ENCODE peak calls at places on chromosome 18, in four cellular contexts. A, X, O and B are unnamed samples.
A peak's percentile ranks its signal among the peaks of the same experiment; 100 is the strongest.

GRCh38 chr18:5155180-5155906 is 41.7 kb downstream of the AKAIN1 start:
- DNase-seq in A (no peak), X (no peak), O (no peak), B (no peak)

GRCh38 chr18:31942301-31942998 is 478 bp downstream of the TRAPPC8 start:
- DNase-seq in A (peak; percentile 50), X (peak; percentile 51), O (no peak), B (peak; percentile 69)

GRCh38 chr18:24427484-24427883 is 1.0 kb downstream of the IMPACT start:
- DNase-seq in A (no peak), X (no peak), O (no peak), B (no peak)

GRCh38 chr18:12278765-12279682 is 24.9 kb downstream of the CIDEA start:
- DNase-seq in A (no peak), X (peak; percentile 96), O (peak; percentile 40), B (no peak)

GRCh38 chr18:926946-927345 is 22.3 kb downstream of the ADCYAP1 start:
- DNase-seq in A (no peak), X (no peak), O (no peak), B (no peak)

GRCh38 chr18:38353149-38353548 is 787.6 kb upstream of the CELF4 start:
- DNase-seq in A (no peak), X (no peak), O (no peak), B (no peak)

GRCh38 chr18:5073026-5073944 is 123.8 kb downstream of the AKAIN1 start:
- DNase-seq in A (peak; percentile 56), X (no peak), O (no peak), B (peak; percentile 44)

GRCh38 chr18:22032392-22032961 is 136.9 kb upstream of the GATA6 start:
- DNase-seq in A (no peak), X (peak; percentile 73), O (peak; percentile 48), B (no peak)

GRCh38 chr18:23526516-23527063 is 23.3 kb downstream of the RMC1 start:
- DNase-seq in A (no peak), X (no peak), O (no peak), B (no peak)

GRCh38 chr18:13524054-13524453 is 202.3 kb downstream of the FAM210A start:
- DNase-seq in A (no peak), X (no peak), O (no peak), B (no peak)

GRCh38 chr18:3329471-3329870 is 67.5 kb downstream of the MYL12B start:
- DNase-seq in A (no peak), X (no peak), O (no peak), B (no peak)

GRCh38 chr18:35938158-35938557 is 34.3 kb upstream of the RMP24 start:
- DNase-seq in A (no peak), X (no peak), O (no peak), B (no peak)

GRCh38 chr18:21826196-21826595 is 85.6 kb downstream of the MIB1 start:
- DNase-seq in A (no peak), X (no peak), O (no peak), B (no peak)

GRCh38 chr18:22355069-22355468 is 62.6 kb downstream of the CTAGE1 start:
- DNase-seq in A (no peak), X (no peak), O (no peak), B (no peak)

DNA sequence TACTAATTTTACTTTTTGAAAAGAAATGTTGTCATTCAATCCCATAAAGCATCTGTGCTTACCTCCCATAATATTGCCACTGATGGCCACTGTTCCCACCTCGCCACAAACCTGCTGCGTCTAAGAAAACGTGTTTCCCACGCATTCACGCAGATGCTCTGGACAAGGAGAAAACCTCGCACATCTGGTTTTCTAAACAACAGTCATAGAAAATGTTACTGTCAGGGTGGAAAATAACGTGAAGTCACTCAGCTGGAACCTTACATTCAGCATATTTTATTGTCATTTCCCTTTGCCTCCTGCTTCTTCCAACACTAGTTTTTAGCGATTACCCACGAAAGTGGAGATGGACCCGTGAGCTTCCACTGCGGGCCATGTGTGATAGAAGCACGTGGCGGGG is 94.2 kb downstream of the MTCL1 start:
- DNase-seq in A (no peak), X (no peak), O (no peak), B (no peak)
- H3K27ac ChIP-seq in A (no peak overlapping the region), X (peak overlapping the region; percentile 100), O (peak overlapping the region; percentile 82), B (no peak overlapping the region)

DNA sequence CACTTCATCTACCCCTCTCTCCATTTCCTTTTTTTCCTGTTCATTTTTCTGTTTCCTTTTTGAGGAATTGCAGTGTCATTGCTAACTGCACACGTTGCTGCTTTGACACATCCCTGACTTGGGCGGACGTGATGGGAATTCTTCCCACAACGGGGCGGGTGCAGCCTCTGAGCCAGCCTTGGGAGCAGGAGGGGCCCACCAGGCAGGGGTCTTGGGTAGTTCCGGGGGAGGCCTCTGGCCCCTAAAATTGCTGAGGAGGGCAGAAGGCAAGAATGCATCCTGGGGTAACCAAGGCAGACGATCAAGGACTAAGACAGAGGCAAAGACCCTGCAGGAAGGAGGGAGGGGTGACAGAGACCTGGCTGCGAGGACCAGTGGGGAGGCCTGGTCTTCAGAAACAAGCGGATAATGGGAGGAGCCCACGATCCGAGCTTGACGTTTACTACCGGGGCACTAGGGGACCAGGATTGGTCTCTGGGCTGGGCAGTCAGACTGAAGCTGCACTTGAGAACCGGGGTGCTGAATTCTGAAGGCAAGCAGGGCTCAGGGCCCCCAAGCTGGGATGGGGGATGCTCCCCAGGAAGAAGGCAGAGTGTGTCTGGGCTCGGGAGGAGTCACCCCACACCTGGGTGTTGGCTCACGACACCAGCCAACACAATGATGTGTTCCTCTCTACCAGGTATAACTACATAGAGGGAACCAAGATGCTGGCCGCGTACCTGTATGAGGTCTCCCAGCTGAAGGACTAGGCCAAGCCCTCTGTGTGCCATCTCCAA is 14.8 kb upstream of the CNDP1 start:
- DNase-seq in A (no peak), X (no peak), O (peak; percentile 13), B (no peak)
- H3K27ac ChIP-seq in A (no peak overlapping the region), X (no peak overlapping the region), O (no peak overlapping the region), B (no peak overlapping the region)

GRCh38 chr18:42052137-42052708 is 97.2 kb downstream of the PIK3C3 start:
- DNase-seq in A (peak; percentile 24), X (no peak), O (no peak), B (no peak)
- H3K27ac ChIP-seq in A (no peak overlapping the region), X (no peak overlapping the region), O (no peak overlapping the region), B (no peak overlapping the region)

GRCh38 chr18:80181642-80182461 is 65.5 kb downstream of the PARD6G start:
- DNase-seq in A (no peak), X (no peak), O (no peak), B (peak; percentile 70)

GRCh38 chr18:80178935-80179818 is 68.1 kb downstream of the PARD6G start:
- DNase-seq in A (no peak), X (no peak), O (no peak), B (no peak)

GRCh38 chr18:80180778-80181564 is 66.3 kb downstream of the PARD6G start:
- DNase-seq in A (no peak), X (no peak), O (no peak), B (no peak)

GRCh38 chr18:80182855-80183254 is 64.5 kb downstream of the PARD6G start:
- DNase-seq in A (no peak), X (no peak), O (no peak), B (no peak)

DNA sequence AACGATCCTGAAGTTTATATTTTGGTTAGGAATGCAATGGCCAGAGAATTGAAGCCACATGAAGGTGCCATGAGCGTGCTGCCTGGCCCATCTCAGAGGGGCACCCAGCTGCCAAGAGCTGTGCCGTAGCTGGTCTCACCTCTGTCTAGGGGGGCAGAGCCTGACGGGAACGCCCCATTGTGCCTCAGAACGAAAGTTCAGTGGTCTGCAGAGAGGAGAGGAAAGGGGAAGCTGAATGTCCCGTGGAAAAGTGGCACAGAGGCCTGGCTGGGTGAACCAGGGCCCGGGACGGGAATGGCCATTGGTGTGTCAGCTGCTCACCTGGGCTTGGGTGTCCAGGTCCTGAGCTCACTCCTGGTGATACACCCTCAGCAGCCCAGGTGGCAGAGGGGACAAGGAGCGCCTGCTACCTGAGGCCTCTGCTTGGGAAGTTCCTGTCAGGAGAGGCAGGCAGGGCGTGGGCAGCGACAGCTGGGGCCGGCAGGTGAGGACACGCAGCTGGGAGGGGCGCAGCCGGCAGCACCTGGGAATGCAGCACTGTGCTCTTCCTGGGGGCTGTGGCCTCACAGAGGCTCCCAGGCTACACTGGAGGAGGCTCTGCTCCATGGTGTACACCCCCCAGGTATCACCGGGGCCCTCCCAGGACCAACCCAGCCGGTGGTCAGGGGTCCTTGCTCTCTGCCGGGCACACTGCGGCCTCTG is 67.3 kb downstream of the PARD6G start:
- DNase-seq in A (no peak), X (no peak), O (no peak), B (no peak)
- H3K27ac ChIP-seq in A (no peak overlapping the region), X (no peak overlapping the region), O (no peak overlapping the region), B (no peak overlapping the region)

GRCh38 chr18:11175266-11175947 is 26.0 kb upstream of the PIEZO2 start:
- DNase-seq in A (no peak), X (no peak), O (no peak), B (no peak)

GRCh38 chr18:11177382-11177781 is 28.0 kb upstream of the PIEZO2 start:
- DNase-seq in A (no peak), X (no peak), O (no peak), B (no peak)

GRCh38 chr18:11179959-11180519 is 30.7 kb upstream of the PIEZO2 start:
- DNase-seq in A (no peak), X (no peak), O (no peak), B (no peak)

GRCh38 chr18:11178951-11179549 is 29.7 kb upstream of the PIEZO2 start:
- DNase-seq in A (no peak), X (no peak), O (no peak), B (no peak)

GRCh38 chr18:11176416-11176815 is 27.0 kb upstream of the PIEZO2 start:
- DNase-seq in A (no peak), X (peak; percentile 67), O (no peak), B (no peak)
- H3K27ac ChIP-seq in A (no peak overlapping the region), X (peak overlapping the region; percentile 90), O (no peak overlapping the region), B (no peak overlapping the region)

DNA sequence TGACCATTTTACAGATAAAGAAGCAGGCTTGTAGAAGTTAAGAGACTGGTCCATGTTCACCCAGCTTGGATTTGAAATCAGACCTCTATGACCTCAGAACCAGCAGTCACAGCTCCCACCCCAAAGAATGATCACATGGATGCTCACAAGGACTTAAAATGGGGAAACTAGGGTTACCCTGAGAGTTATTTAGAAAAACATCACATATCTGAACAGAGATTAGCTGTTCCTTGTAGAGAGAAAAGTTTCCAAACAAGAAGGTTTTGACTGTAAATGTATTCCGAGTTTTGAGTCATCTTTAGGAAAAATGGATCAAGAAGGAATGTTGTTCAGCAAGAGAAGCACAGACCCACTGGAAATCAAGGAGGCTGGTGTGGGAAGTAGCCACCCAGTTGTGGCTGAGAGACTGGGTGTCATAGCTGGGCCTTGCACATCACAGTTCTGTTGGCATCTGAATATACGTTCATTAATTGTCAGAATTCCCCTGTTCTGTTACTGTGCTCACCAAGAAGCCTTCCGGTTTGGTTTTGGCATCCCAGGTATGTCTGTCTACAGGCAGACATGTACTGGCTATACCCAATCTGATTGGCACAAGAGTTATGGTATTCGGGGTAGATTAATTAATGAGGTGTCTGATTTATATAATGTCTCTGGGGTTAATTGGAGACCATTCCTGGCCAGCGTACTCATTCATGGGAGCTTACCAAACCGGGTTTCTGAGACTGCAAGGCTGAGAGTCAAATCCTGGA is 371.8 kb upstream of the SLC14A2 start:
- DNase-seq in A (no peak), X (no peak), O (no peak), B (no peak)
- H3K27ac ChIP-seq in A (no peak overlapping the region), X (no peak overlapping the region), O (peak overlapping the region; percentile 54), B (no peak overlapping the region)

GRCh38 chr18:48999569-48999968 is 48.8 kb upstream of the SMAD7 start:
- DNase-seq in A (no peak), X (no peak), O (no peak), B (no peak)

GRCh38 chr18:48996901-48997463 is 46.2 kb upstream of the SMAD7 start:
- DNase-seq in A (peak; percentile 73), X (peak; percentile 85), O (no peak), B (no peak)

GRCh38 chr18:48996041-48996440 is 45.3 kb upstream of the SMAD7 start:
- DNase-seq in A (no peak), X (no peak), O (no peak), B (no peak)

GRCh38 chr18:48997985-48998831 is 47.4 kb upstream of the SMAD7 start:
- DNase-seq in A (no peak), X (peak; percentile 100), O (no peak), B (no peak)

GRCh38 chr18:48997681-48997984 is 46.9 kb upstream of the SMAD7 start:
- DNase-seq in A (no peak), X (peak; percentile 90), O (no peak), B (no peak)
- H3K27ac ChIP-seq in A (no peak overlapping the region), X (peak overlapping the region; percentile 100), O (peak overlapping the region; percentile 24), B (no peak overlapping the region)